ENCODE peak calls at places on chromosomes 6 and 20, in six cellular contexts. L is Ammon's horn, H is fibroblast of mammary gland, D is GM06990, E is NCI-H1105, W is HS-5. P is an unnamed sample.

GRCh38 chr6:135506270-135506997 is 8.9 kb upstream of the AHI1 start:
- DNase-seq in L (peak; percentile 58), H (peak; percentile 73), D (peak; percentile 19), E (peak; percentile 57), W (no peak), P (peak; percentile 18)

GRCh38 chr20:49814057-49814675 is 1.5 kb downstream of the SLC9A8 start:
- DNase-seq in L (no peak), H (peak; percentile 12), D (no peak), E (no peak), W (no peak), P (no peak)

GRCh38 chr6:167757821-167758220 is 68.9 kb upstream of the AFDN start:
- DNase-seq in L (no peak), H (no peak), D (no peak), E (no peak), W (no peak), P (no peak)

GRCh38 chr6:56851541-56852248 is 103.2 kb upstream of the BEND6 start:
- DNase-seq in L (peak; percentile 94), H (peak; percentile 91), D (peak; percentile 65), E (peak; percentile 25), W (peak; percentile 82), P (peak; percentile 91)

GRCh38 chr6:88588938-88589337 is 374.5 kb downstream of the RNGTT start:
- DNase-seq in L (no peak), H (no peak), D (peak; percentile 25), E (no peak), W (no peak), P (no peak)

GRCh38 chr6:116783852-116784251 is 18.3 kb upstream of the FAM162B start:
- DNase-seq in L (no peak), H (peak; percentile 28), D (no peak), E (no peak), W (no peak), P (no peak)

GRCh38 chr6:131443514-131443913 is 129.5 kb upstream of the ARG1 start:
- DNase-seq in L (no peak), H (no peak), D (peak; percentile 32), E (no peak), W (no peak), P (no peak)

GRCh38 chr6:34829137-34829536 is 37.3 kb downstream of the BLTP3A start:
- DNase-seq in L (no peak), H (no peak), D (no peak), E (no peak), W (no peak), P (no peak)

GRCh38 chr20:45701104-45701503 is 734 bp upstream of the WFDC13 start:
- DNase-seq in L (no peak), H (no peak), D (peak; percentile 13), E (no peak), W (no peak), P (no peak)

GRCh38 chr6:40882321-40882720 is 156.7 kb downstream of the UNC5CL start:
- DNase-seq in L (no peak), H (no peak), D (no peak), E (peak; percentile 60), W (no peak), P (no peak)

GRCh38 chr6:131950767-131951575 is at the start of gene CCN2:
- DNase-seq in L (peak; percentile 62), H (peak; percentile 91), D (peak; percentile 9), E (peak; percentile 45), W (peak; percentile 94), P (no peak)

GRCh38 chr6:30740540-30740870 is 2.0 kb downstream of the FLOT1 start:
- DNase-seq in L (no peak), H (no peak), D (no peak), E (no peak), W (no peak), P (no peak)

GRCh38 chr6:167100241-167100674 is 22.6 kb upstream of the CCR6 start:
- DNase-seq in L (no peak), H (no peak), D (no peak), E (no peak), W (no peak), P (no peak)

GRCh38 chr20:44684047-44684965 is 30.9 kb upstream of the CCN5 start:
- DNase-seq in L (no peak), H (no peak), D (no peak), E (no peak), W (no peak), P (no peak)

GRCh38 chr6:131413831-131414191 is 159.2 kb upstream of the ARG1 start:
- DNase-seq in L (no peak), H (no peak), D (no peak), E (no peak), W (no peak), P (no peak)

GRCh38 chr6:22717906-22718305 is 148.5 kb downstream of the HDGFL1 start:
- DNase-seq in L (peak; percentile 4), H (no peak), D (no peak), E (peak; percentile 98), W (no peak), P (no peak)

GRCh38 chr6:4351506-4351852 is 216.1 kb upstream of the ECI2 start:
- DNase-seq in L (no peak), H (no peak), D (no peak), E (no peak), W (no peak), P (no peak)

GRCh38 chr6:30942338-30943060 is 1.7 kb downstream of the MUCL3 start:
- DNase-seq in L (no peak), H (peak; percentile 70), D (no peak), E (no peak), W (peak; percentile 53), P (no peak)

GRCh38 chr6:22598386-22598785 is 29.0 kb downstream of the HDGFL1 start:
- DNase-seq in L (no peak), H (no peak), D (no peak), E (no peak), W (no peak), P (no peak)

GRCh38 chr6:28597217-28597835 is 71.6 kb downstream of the GPX5 start:
- DNase-seq in L (peak; percentile 47), H (peak; percentile 78), D (peak; percentile 46), E (peak; percentile 60), W (peak; percentile 76), P (no peak)

GRCh38 chr20:21505161-21505809 is 8.6 kb downstream of the NKX2-2 start:
- DNase-seq in L (peak; percentile 65), H (peak; percentile 56), D (peak; percentile 77), E (no peak), W (peak; percentile 28), P (peak; percentile 61)

GRCh38 chr20:49607568-49607967 is 39.6 kb upstream of the PTGIS start:
- DNase-seq in L (no peak), H (no peak), D (no peak), E (no peak), W (no peak), P (no peak)

GRCh38 chr6:10401632-10402223 is 13.1 kb downstream of the TFAP2A start:
- DNase-seq in L (no peak), H (no peak), D (no peak), E (no peak), W (no peak), P (no peak)

GRCh38 chr6:41522780-41523548 is 23.2 kb upstream of the FOXP4 start:
- DNase-seq in L (no peak), H (no peak), D (no peak), E (no peak), W (no peak), P (no peak)

GRCh38 chr6:83852528-83853177 is 507 bp upstream of the RIPPLY2 start:
- DNase-seq in L (no peak), H (no peak), D (no peak), E (no peak), W (no peak), P (no peak)

GRCh38 chr20:12053348-12053747 is 135.7 kb downstream of the BTBD3 start:
- DNase-seq in L (no peak), H (peak; percentile 35), D (no peak), E (no peak), W (peak; percentile 57), P (no peak)

GRCh38 chr20:63636752-63637633 is 10.1 kb upstream of the GMEB2 start:
- DNase-seq in L (no peak), H (peak; percentile 28), D (no peak), E (no peak), W (no peak), P (no peak)

GRCh38 chr20:52610749-52611148 is 361.4 kb upstream of the TSHZ2 start:
- DNase-seq in L (no peak), H (no peak), D (no peak), E (no peak), W (no peak), P (no peak)

GRCh38 chr6:69422474-69422873 is 374.3 kb downstream of the LMBRD1 start:
- DNase-seq in L (peak; percentile 56), H (no peak), D (no peak), E (peak; percentile 75), W (no peak), P (peak; percentile 5)

GRCh38 chr6:113856571-113857564 is at the start of gene MARCKS:
- DNase-seq in L (peak; percentile 89), H (peak; percentile 87), D (peak; percentile 95), E (peak; percentile 94), W (peak; percentile 68), P (peak; percentile 88)

GRCh38 chr20:7161690-7162089 is 394.2 kb downstream of the BMP2 start:
- DNase-seq in L (peak; percentile 5), H (no peak), D (no peak), E (no peak), W (no peak), P (no peak)

GRCh38 chr20:20010639-20011500 is 6.3 kb upstream of the NAA20 start:
- DNase-seq in L (peak; percentile 68), H (peak; percentile 75), D (no peak), E (no peak), W (no peak), P (peak; percentile 30)

GRCh38 chr6:37576336-37576737 is 76.6 kb upstream of the CCDC167 start:
- DNase-seq in L (no peak), H (peak; percentile 75), D (no peak), E (no peak), W (peak; percentile 86), P (no peak)

GRCh38 chr20:59958626-59959025 is 403 bp downstream of the CDH26 start:
- DNase-seq in L (no peak), H (no peak), D (no peak), E (no peak), W (no peak), P (no peak)

GRCh38 chr6:150065083-150065482 is 3.8 kb downstream of the ULBP3 start:
- DNase-seq in L (no peak), H (no peak), D (no peak), E (no peak), W (no peak), P (no peak)

GRCh38 chr6:105509506-105510331 is 106.8 kb upstream of the PREP start:
- DNase-seq in L (no peak), H (peak; percentile 30), D (no peak), E (no peak), W (no peak), P (no peak)

GRCh38 chr6:72798196-72798595 is 176.3 kb downstream of the KCNQ5 start:
- DNase-seq in L (no peak), H (peak; percentile 63), D (no peak), E (no peak), W (peak; percentile 30), P (no peak)

GRCh38 chr20:48932375-48932941 is 10.9 kb downstream of the ARFGEF2 start:
- DNase-seq in L (no peak), H (no peak), D (no peak), E (no peak), W (peak; percentile 91), P (no peak)

P was measured in midbrain.